ENCODE peak calls at places on chromosomes 6 and 20, in seven cellular contexts. Y, N, L, H, X, S and E are unnamed samples.
A peak's percentile ranks its signal among the peaks of the same experiment; 100 is the strongest.

GRCh38 chr6:62286470-62286843 is 432 bp upstream of the KHDRBS2 start:
- DNase-seq in Y (no peak), N (no peak), L (peak; percentile 64), H (no peak), X (no peak), S (no peak), E (no peak)

GRCh38 chr6:118630067-118630466 is 21.3 kb downstream of the CEP85L start:
- DNase-seq in Y (no peak), N (no peak), L (no peak), H (no peak), X (no peak), S (no peak), E (no peak)

GRCh38 chr6:42300701-42301100 is 83.0 kb upstream of the MRPS10 start:
- DNase-seq in Y (no peak), N (no peak), L (no peak), H (no peak), X (no peak), S (no peak), E (peak; percentile 41)

GRCh38 chr6:48834706-48835105 is 628.3 kb downstream of the MMUT start:
- DNase-seq in Y (no peak), N (no peak), L (no peak), H (no peak), X (no peak), S (no peak), E (no peak)

GRCh38 chr6:101083533-101084172 is 202.5 kb upstream of the ASCC3 start:
- DNase-seq in Y (no peak), N (no peak), L (no peak), H (peak; percentile 90), X (no peak), S (no peak), E (no peak)

GRCh38 chr6:134420638-134421181 is 102.8 kb upstream of the SGK1 start:
- DNase-seq in Y (no peak), N (no peak), L (no peak), H (peak; percentile 78), X (no peak), S (peak; percentile 75), E (peak; percentile 85)

GRCh38 chr6:161094904-161095440 is 103.4 kb downstream of the MAP3K4 start:
- DNase-seq in Y (no peak), N (no peak), L (no peak), H (no peak), X (no peak), S (no peak), E (no peak)

GRCh38 chr6:147283460-147283859 is 79.2 kb downstream of the STXBP5 start:
- DNase-seq in Y (no peak), N (no peak), L (no peak), H (no peak), X (no peak), S (peak; percentile 8), E (no peak)

GRCh38 chr20:53922901-53923314 is 147.5 kb downstream of the BCAS1 start:
- DNase-seq in Y (no peak), N (no peak), L (no peak), H (no peak), X (no peak), S (no peak), E (no peak)

GRCh38 chr6:147735924-147736323 is 227.4 kb downstream of the SAMD5 start:
- DNase-seq in Y (no peak), N (no peak), L (no peak), H (no peak), X (no peak), S (no peak), E (no peak)

GRCh38 chr20:61879694-61880093 is 186.0 kb downstream of the TAF4 start:
- DNase-seq in Y (no peak), N (no peak), L (no peak), H (no peak), X (no peak), S (no peak), E (no peak)

GRCh38 chr6:20492099-20492498 is 42.2 kb upstream of the CDKAL1 start:
- DNase-seq in Y (no peak), N (no peak), L (no peak), H (no peak), X (no peak), S (no peak), E (no peak)

GRCh38 chr6:135906542-135906941 is 55.0 kb downstream of the PDE7B start:
- DNase-seq in Y (no peak), N (no peak), L (no peak), H (no peak), X (no peak), S (no peak), E (no peak)

GRCh38 chr6:139695361-139695760 is 320.9 kb upstream of the CITED2 start:
- DNase-seq in Y (no peak), N (no peak), L (no peak), H (no peak), X (no peak), S (no peak), E (no peak)

GRCh38 chr6:169961772-169962561 is 210.5 kb downstream of the ERMARD start:
- DNase-seq in Y (no peak), N (no peak), L (no peak), H (no peak), X (peak; percentile 10), S (no peak), E (no peak)

GRCh38 chr20:43799150-43799711 is 72.4 kb upstream of the GTSF1L start:
- DNase-seq in Y (no peak), N (no peak), L (no peak), H (no peak), X (no peak), S (no peak), E (no peak)